ENCODE peak calls at places on chromosomes 6 and 20, in six cellular contexts. L is heart left ventricle, D is sigmoid colon, U is Peyer's patch, Q is IMR-90, J is HCT116. Z is an unnamed sample.

GRCh38 chr6:129317931-129318820 is 391.8 kb downstream of the ARHGAP18 start:
- DNase-seq in L (no peak), D (no peak), U (no peak), Q (peak; percentile 47), J (no peak), Z (no peak)

GRCh38 chr6:50661636-50662035 is 51.7 kb upstream of the TFAP2D start:
- DNase-seq in L (no peak), D (no peak), U (no peak), Q (no peak), J (no peak), Z (no peak)

GRCh38 chr6:115570326-115570725 is 490.4 kb downstream of the FRK start:
- DNase-seq in L (no peak), D (no peak), U (no peak), Q (peak; percentile 59), J (no peak), Z (no peak)

GRCh38 chr20:41329435-41330342 is 10.9 kb upstream of the LPIN3 start:
- DNase-seq in L (peak; percentile 81), D (peak; percentile 94), U (peak; percentile 83), Q (peak; percentile 99), J (peak; percentile 26), Z (peak; percentile 76)

GRCh38 chr6:165092881-165093595 is 216.4 kb downstream of the C6orf118 start:
- DNase-seq in L (no peak), D (no peak), U (no peak), Q (no peak), J (no peak), Z (no peak)

GRCh38 chr20:24894488-24894887 is 54.6 kb upstream of the CST7 start:
- DNase-seq in L (no peak), D (no peak), U (no peak), Q (no peak), J (no peak), Z (no peak)

GRCh38 chr20:36507746-36508145 is 33.6 kb upstream of the MYL9 start:
- DNase-seq in L (no peak), D (peak; percentile 48), U (peak; percentile 42), Q (no peak), J (no peak), Z (no peak)

GRCh38 chr6:137389150-137389664 is 105.0 kb downstream of the OLIG3 start:
- DNase-seq in L (no peak), D (no peak), U (peak; percentile 79), Q (no peak), J (no peak), Z (no peak)

GRCh38 chr6:90179190-90180169 is 117.2 kb downstream of the BACH2 start:
- DNase-seq in L (no peak), D (no peak), U (no peak), Q (no peak), J (no peak), Z (no peak)

GRCh38 chr6:26388014-26388413 is 5.1 kb downstream of the BTN2A2 start:
- DNase-seq in L (no peak), D (no peak), U (no peak), Q (no peak), J (no peak), Z (no peak)

GRCh38 chr20:8749986-8750385 is 318.9 kb upstream of the PLCB4 start:
- DNase-seq in L (no peak), D (no peak), U (no peak), Q (peak; percentile 86), J (no peak), Z (no peak)
- TF ChIP-seq POLR2A in L (no peak), D (no peak), U (no peak), Q (no peak), J (no peak), Z (no peak)

GRCh38 chr6:163844761-163845160 is 430.2 kb downstream of the QKI start:
- DNase-seq in L (no peak), D (no peak), U (no peak), Q (no peak), J (no peak), Z (no peak)
- TF ChIP-seq CTCF in L (no peak), D (no peak), U (no peak), Q (no peak), J (no peak), Z (no peak)

DNA sequence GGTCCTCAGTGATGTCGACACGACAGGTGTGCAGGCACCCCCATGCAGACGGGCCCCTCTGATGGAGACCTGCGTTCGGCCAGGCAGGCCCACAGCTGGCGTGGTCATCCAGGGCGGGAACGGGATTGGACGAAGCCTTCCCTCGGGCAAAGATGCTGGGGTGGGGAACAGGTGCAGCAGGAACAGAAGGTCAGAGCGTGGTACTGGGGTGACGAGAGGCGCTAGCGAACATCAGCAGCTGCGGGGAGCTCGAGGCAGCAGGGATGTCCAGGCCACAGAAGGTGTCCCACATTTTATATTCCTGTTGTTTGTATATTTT is 96.2 kb downstream of the SLC22A23 start:
- DNase-seq in L (no peak), D (no peak), U (peak; percentile 41), Q (no peak), J (no peak), Z (no peak)
- H3K4me1 ChIP-seq in L (peaks cover 15% of the 10 kb centered on the region), D (peaks cover 31% of the 10 kb centered on the region), U (no peaks in the 10 kb centered on the region), Q (no peaks in the 10 kb centered on the region), J (peaks cover 68% of the 10 kb centered on the region), Z (peaks cover 7% of the 10 kb centered on the region)

DNA sequence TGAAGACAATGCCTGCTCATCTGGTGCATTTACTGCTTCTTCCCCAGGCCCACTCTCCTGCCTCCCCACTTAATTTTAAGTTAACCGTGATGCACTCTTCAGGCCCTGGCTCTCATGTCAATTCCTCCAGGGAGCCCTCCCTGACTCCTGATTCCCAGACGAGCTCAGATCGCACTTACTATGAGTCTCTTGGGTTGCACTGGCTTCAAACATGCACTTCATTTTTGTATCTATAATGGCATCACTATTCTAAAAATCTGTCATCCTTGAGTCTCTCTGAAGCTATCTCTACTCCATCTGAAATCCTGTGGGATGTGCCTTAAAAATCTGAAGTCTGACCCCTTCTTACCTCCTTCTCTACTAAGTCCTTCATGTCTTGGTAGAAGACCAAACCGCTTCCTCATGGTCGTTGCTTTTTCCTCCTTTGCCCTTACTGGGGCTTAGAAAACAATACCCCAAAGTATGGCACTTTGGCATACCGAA is 24.7 kb downstream of the COX4I2 start:
- DNase-seq in L (no peak), D (no peak), U (no peak), Q (no peak), J (no peak), Z (no peak)
- TF ChIP-seq POLR2A in L (no peak), D (no peak), U (no peak), Q (no peak), J (no peak), Z (no peak)

GRCh38 chr6:52909131-52909530 is 367 bp downstream of the GSTA3 start:
- DNase-seq in L (no peak), D (no peak), U (no peak), Q (no peak), J (no peak), Z (no peak)
- TF ChIP-seq CTCF in L (no peak), D (no peak), U (no peak), Q (no peak), J (no peak), Z (no peak)

GRCh38 chr6:20687494-20687893 is 153.2 kb downstream of the CDKAL1 start:
- DNase-seq in L (no peak), D (no peak), U (no peak), Q (no peak), J (no peak), Z (no peak)

GRCh38 chr6:20693466-20694063 is 159.3 kb downstream of the CDKAL1 start:
- DNase-seq in L (no peak), D (no peak), U (no peak), Q (peak; percentile 37), J (no peak), Z (no peak)

GRCh38 chr6:20688710-20689500 is 154.6 kb downstream of the CDKAL1 start:
- DNase-seq in L (no peak), D (no peak), U (no peak), Q (peak; percentile 71), J (no peak), Z (no peak)

GRCh38 chr6:20692023-20692422 is 157.8 kb downstream of the CDKAL1 start:
- DNase-seq in L (no peak), D (no peak), U (no peak), Q (no peak), J (no peak), Z (no peak)

DNA sequence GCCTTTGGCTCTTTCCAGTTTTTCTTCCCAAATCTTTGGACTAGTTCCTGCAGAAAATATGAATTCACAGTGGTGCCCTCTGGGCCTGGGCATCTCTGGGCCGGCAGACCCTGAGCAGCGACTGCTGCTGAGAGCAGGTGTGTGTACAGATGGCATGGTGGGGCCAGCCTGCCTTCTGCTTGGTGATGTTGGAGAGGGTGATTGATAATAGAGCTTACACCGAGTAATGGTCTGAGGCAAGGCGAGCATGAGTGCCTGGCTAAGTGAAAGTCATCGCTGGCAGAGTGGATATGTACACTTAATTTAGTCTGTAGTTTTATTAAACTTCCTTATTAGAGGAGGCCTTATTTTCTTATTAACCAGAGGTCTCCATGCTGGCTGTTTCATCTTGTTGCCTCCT is 156.9 kb downstream of the CDKAL1 start:
- DNase-seq in L (no peak), D (no peak), U (no peak), Q (no peak), J (no peak), Z (no peak)
- H3K4me1 ChIP-seq in L (no peaks in the 10 kb centered on the region), D (no peaks in the 10 kb centered on the region), U (no peaks in the 10 kb centered on the region), Q (peaks cover 7% of the 10 kb centered on the region), J (peaks cover 10% of the 10 kb centered on the region), Z (no peaks in the 10 kb centered on the region)

DNA sequence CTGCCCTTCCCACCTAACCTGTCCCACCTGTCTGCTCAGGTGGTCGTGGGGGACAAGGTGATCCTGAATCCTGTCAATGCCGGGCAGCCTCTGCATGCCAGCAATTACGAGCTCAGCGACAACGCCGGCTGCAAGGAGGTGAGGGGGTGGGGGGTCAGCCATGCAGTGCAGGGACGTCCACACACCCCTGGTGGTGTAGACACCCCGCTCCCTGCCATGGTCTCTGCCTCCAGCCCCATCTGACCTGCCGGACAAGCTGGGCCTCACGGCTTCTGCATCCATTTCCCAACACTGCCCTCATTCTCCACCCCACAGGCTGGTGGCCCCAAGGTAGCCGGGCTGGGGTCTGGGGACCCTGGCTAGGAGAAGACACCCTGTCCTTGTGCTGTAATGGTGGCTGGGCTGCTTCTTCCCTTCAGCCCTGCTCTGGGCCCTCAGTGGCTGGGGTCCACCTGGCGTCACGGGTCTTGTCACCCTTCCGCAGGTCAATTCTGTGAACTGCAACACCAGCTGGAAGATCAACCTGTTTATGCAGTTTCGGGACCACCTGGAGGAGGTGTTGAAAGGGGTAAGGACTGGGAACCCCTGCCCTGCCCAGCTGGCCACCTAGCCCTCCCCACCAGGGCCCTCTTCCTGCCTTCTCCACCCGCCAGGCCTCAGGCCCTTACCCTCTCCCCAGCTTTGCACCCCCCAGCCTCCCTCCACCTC is 38.0 kb downstream of the ITPR3 start:
- DNase-seq in L (no peak), D (no peak), U (no peak), Q (no peak), J (no peak), Z (no peak)
- TF ChIP-seq POLR2A in L (no peak), D (no peak), U (no peak), Q (no peak), J (no peak), Z (no peak)

Z was measured in uterus.